ENCODE peak calls at places on chromosomes 7 and 10, in six cellular contexts. C is spleen, H is fibroblast of lung, Z is fibroblast of mammary gland, P is PC-9, D is HFF-Myc. K is an unnamed sample.

GRCh38 chr10:131975796-131976195 is 5.9 kb downstream of the BNIP3 start:
- DNase-seq in C (peak), H (no peak), Z (no peak), P (no peak), D (no peak), K (no peak)

GRCh38 chr7:64892666-64893269 is 10.3 kb upstream of the ZNF273 start:
- DNase-seq in C (no peak), H (no peak), Z (no peak), P (no peak), D (no peak), K (no peak)

GRCh38 chr7:99557196-99557607 is 1.2 kb upstream of the ZNF655 start:
- DNase-seq in C (no peak), H (no peak), Z (no peak), P (no peak), D (no peak), K (no peak)

GRCh38 chr10:110636932-110637557 is 7.1 kb upstream of the RBM20 start:
- DNase-seq in C (no peak), H (no peak), Z (no peak), P (no peak), D (no peak), K (no peak)

GRCh38 chr7:117012284-117013174 is 59.2 kb downstream of the ST7 start:
- DNase-seq in C (no peak), H (peak), Z (peak), P (no peak), D (no peak), K (no peak)

GRCh38 chr10:132929953-132930640 is 12.3 kb downstream of the CFAP46 start:
- DNase-seq in C (no peak), H (no peak), Z (no peak), P (no peak), D (no peak), K (no peak)

GRCh38 chr7:130151591-130152269 is 53.5 kb downstream of the TMEM209 start:
- DNase-seq in C (no peak), H (peak), Z (peak), P (no peak), D (no peak), K (no peak)

GRCh38 chr10:18438356-18439126 is 212.8 kb downstream of the NSUN6 start:
- DNase-seq in C (no peak), H (no peak), Z (no peak), P (no peak), D (no peak), K (no peak)

GRCh38 chr7:98212532-98213041 is 1.3 kb downstream of the BHLHA15 start:
- DNase-seq in C (peak), H (no peak), Z (no peak), P (no peak), D (no peak), K (no peak)

GRCh38 chr7:153393666-153394065 is 634.1 kb downstream of the ACTR3B start:
- DNase-seq in C (no peak), H (no peak), Z (no peak), P (no peak), D (no peak), K (no peak)

GRCh38 chr10:182441-183201 is 47.4 kb downstream of the ZMYND11 start:
- DNase-seq in C (no peak), H (peak), Z (peak), P (no peak), D (no peak), K (peak)

GRCh38 chr7:97149843-97150242 is 32.3 kb downstream of the SDHAF3 start:
- DNase-seq in C (no peak), H (peak), Z (peak), P (no peak), D (no peak), K (no peak)

GRCh38 chr10:17115683-17116082 is 13.9 kb downstream of the CUBN start:
- DNase-seq in C (no peak), H (peak), Z (peak), P (peak), D (no peak), K (no peak)

DNA sequence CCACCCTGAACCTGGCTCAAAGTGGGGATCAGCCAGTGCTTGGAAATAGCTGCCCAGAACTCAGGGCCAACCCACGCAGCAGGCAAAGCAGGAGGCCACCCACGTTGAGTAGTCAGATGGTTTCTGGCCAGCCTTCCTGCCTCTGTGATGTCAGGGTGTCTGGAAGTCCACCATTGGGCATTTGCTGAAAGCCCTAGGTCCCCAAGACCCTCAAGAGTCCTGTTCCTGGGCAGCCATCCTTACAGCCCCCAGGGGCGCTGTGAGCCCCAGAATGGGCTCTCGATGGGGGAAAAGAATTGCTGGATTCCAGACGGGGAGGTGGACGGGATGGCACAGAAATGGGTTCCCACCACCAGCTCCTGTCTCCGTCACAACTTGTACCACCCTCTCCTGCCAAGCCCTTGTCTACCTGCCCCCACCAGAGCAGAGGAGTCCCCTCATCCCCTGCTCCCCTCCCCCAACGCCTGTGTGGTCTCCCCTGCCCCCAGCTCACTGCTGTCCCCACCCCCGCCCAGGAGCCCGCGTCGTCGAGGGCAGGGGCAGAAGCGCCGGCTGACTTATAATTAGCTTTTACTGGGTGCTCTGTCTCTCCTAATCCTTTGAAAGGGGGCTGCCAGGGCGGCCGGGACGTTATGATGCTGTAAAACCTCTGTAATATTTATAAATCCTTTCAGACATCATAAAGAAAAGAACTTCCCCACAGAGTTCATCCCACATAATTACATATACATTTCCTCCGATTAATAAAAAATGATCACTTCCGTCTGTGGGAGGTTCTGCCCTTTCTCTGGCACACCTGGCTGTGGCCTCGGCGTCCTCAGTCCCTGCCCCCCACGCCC is 3.8 kb downstream of the MYL10 start:
- DNase-seq in C (no peak), H (peak), Z (peak), P (no peak), D (no peak), K (no peak)
- TF ChIP-seq CTCF in C (no peak), H (peak), Z (no peak), P (no peak), D (peak), K (no peak)

DNA sequence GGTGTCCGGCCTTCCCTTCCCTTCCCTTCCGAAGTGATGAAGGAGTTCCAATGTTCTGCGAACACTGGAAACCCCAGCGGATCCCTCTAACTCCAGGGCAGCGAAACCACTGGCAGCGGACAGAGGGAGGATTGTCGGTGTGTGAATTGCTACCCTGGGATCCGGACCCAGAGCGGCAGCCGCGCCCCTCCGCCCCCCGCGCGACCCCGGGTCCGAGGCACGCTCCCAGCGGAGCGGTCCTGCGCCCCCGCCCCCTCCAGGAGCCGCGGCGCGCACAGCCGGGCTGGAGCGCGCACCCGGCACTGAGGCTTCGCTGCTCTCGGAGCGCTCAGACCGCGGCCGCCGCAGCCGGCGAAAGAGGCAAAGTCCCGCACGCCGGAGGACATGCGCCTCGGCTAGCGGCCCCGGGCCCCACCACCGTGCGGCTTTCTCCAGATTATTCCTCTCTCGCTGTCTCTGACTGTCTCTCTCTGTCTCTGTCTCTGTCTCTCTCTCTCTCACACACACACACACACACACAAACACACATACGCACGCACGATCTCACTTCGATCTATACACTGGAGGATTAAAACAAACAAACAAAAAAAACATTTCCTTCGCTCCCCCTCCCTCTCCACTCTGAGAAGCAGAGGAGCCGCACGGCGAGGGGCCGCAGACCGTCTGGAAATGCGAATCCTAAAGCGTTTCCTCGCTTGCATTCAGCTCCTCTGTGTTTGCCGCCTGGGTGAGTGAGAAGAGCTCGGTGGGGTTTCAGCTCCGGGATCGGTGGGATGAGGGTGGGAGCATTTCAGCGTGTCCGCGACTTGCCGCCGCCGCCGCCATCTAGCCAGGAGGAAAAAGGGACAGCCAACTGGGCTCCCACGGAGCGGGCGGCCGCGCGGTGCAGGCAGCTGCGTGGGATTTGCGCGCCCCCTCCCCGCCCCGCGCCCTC is at the start of gene PTPRZ1:
- DNase-seq in C (no peak), H (peak), Z (peak), P (peak), D (no peak), K (no peak)
- H3K4me3 ChIP-seq in C (peak), H (peak), Z (peak), P (peak), D (peak), K (peak)

DNA sequence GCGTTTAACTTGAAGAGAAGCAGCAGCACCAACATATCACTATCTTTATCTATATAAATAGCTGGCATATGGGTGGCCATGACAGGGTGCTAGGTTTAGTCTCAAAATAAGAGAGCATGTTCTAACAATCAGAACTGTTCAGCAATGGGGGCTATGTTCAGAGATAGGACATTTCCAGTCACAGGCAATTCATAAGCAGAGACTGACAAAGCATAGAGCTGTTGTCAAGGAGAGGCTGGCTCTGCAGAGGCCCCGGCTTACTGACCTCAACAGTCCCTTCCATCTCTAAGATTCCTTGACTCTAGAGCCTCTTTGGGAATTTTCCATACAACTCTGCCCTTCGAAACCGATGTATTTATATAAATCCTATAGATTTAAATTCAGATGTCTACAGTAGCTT is 17.2 kb downstream of the ANK3 start:
- DNase-seq in C (no peak), H (no peak), Z (no peak), P (no peak), D (no peak), K (no peak)
- TF ChIP-seq CTCF in C (no peak), H (no peak), Z (no peak), P (no peak), D (no peak), K (no peak)

GRCh38 chr10:101063162-101063525 is 1.4 kb downstream of the KAZALD1 start:
- DNase-seq in C (no peak), H (no peak), Z (no peak), P (no peak), D (no peak), K (no peak)
- H3K4me3 ChIP-seq in C (peak), H (peak), Z (peak), P (peak), D (peak), K (peak)